ENCODE peak calls at places on chromosomes 6 and 20, in five cellular contexts. L is astrocyte of the spinal cord; N is Peyer's patch; I is endodermal cell; S is stimulated activated naive CD8-positive, alpha-beta T cell treated with anti-CD3 and anti-CD28 coated beads, Interleukin-15, amount 100 ng/mL, for 72 hours. M is an unnamed sample.

GRCh38 chr6:26284537-26285142 is 80.4 kb upstream of the BTN3A2 start:
- DNase-seq in N (peak; percentile 73), I (peak; percentile 80), L (peak; percentile 74), S (peak; percentile 73), M (peak; percentile 45)

GRCh38 chr6:27582928-27583725 is 110.2 kb upstream of the ZNF184 start:
- DNase-seq in S (peak; percentile 62), N (no peak), L (peak; percentile 73), I (peak; percentile 90), M (peak; percentile 24)

GRCh38 chr20:61306935-61307475 is 54.9 kb downstream of the CDH4 start:
- DNase-seq in N (no peak), I (no peak), S (no peak), L (no peak), M (no peak)

GRCh38 chr6:83221886-83222479 is 28.8 kb downstream of the RWDD2A start:
- DNase-seq in N (no peak), L (peak; percentile 61), S (no peak), I (no peak), M (no peak)

GRCh38 chr6:142647436-142648389 is 297.3 kb downstream of the HIVEP2 start:
- DNase-seq in S (no peak), L (no peak), N (no peak), I (peak; percentile 74), M (no peak)

GRCh38 chr20:942611-943010 is 26.5 kb upstream of the ANGPT4 start:
- DNase-seq in S (no peak), N (no peak), L (no peak), I (peak; percentile 30), M (no peak)

GRCh38 chr20:1897486-1897885 is 2.3 kb downstream of the SIRPA start:
- DNase-seq in L (no peak), S (no peak), N (no peak), I (no peak), M (no peak)

GRCh38 chr6:6851059-6851658 is 256.6 kb upstream of the RREB1 start:
- DNase-seq in N (no peak), L (peak; percentile 97), S (no peak), I (no peak), M (no peak)

GRCh38 chr6:83808005-83808404 is 45.2 kb upstream of the RIPPLY2 start:
- DNase-seq in N (no peak), L (no peak), S (no peak), I (no peak), M (no peak)

GRCh38 chr6:170038251-170038650 is 252.6 kb downstream of the DLL1 start:
- DNase-seq in I (peak; percentile 68), N (peak; percentile 51), L (no peak), S (no peak), M (no peak)